ENCODE peak calls at places on chromosomes 5 and 9, in five cellular contexts. D is GM12891, X is HepG2, T is GM12878, W is H1. R is an unnamed sample.

GRCh38 chr9:69931340-69931739 is 110.7 kb downstream of the CFAP95 start:
- DNase-seq in D (no peak), T (no peak), W (no peak), X (peak; percentile 9), R (no peak)

GRCh38 chr9:82332018-82332773 is 343.6 kb downstream of the SPATA31D1 start:
- DNase-seq in X (no peak), W (no peak), T (no peak), D (no peak), R (no peak)

GRCh38 chr9:84694248-84694647 is 24.7 kb downstream of the NTRK2 start:
- DNase-seq in T (peak; percentile 59), X (no peak), W (no peak), D (no peak), R (no peak)

GRCh38 chr9:650362-650761 is 191.1 kb upstream of the DMRT1 start:
- DNase-seq in X (no peak), D (no peak), W (no peak), T (no peak), R (no peak)

GRCh38 chr5:102778478-102778877 is 23.4 kb downstream of the PAM start:
- DNase-seq in D (no peak), X (no peak), W (no peak), T (no peak), R (no peak)

GRCh38 chr5:126389179-126389578 is 34.0 kb upstream of the GRAMD2B start:
- DNase-seq in D (no peak), X (no peak), W (no peak), T (no peak), R (no peak)

GRCh38 chr5:68151812-68152211 is 63.7 kb upstream of the PIK3R1 start:
- DNase-seq in D (no peak), X (no peak), W (no peak), T (no peak), R (no peak)

GRCh38 chr5:42840842-42841574 is 29.3 kb upstream of the SELENOP start:
- DNase-seq in D (no peak), W (no peak), X (no peak), T (no peak), R (no peak)

GRCh38 chr5:160938532-160938931 is 86.5 kb upstream of the ATP10B start:
- DNase-seq in W (no peak), D (no peak), X (peak; percentile 24), T (no peak), R (no peak)

GRCh38 chr9:112050544-112051475 is 124.3 kb downstream of the SUSD1 start:
- DNase-seq in T (no peak), W (no peak), D (no peak), X (peak; percentile 91), R (no peak)

GRCh38 chr5:116923344-116923743 is 348.7 kb upstream of the SEMA6A start:
- DNase-seq in X (no peak), T (no peak), W (no peak), D (no peak), R (no peak)

GRCh38 chr9:16637938-16638337 is 232.5 kb downstream of the BNC2 start:
- DNase-seq in D (no peak), T (no peak), W (no peak), X (no peak), R (no peak)

GRCh38 chr9:125805057-125805456 is 57.9 kb downstream of the PBX3 start:
- DNase-seq in X (no peak), D (no peak), T (no peak), W (no peak), R (no peak)

GRCh38 chr5:10479226-10479721 is 37.6 kb downstream of the ROPN1L start:
- DNase-seq in W (no peak), D (no peak), X (no peak), T (no peak), R (no peak)

GRCh38 chr5:175657593-175658271 is at the start of gene HRH2:
- DNase-seq in X (no peak), D (no peak), T (no peak), W (peak; percentile 71), R (no peak)

GRCh38 chr9:134363450-134363849 is 37.2 kb downstream of the RXRA start:
- DNase-seq in X (no peak), T (no peak), W (no peak), D (no peak), R (no peak)

GRCh38 chr9:134736791-134737489 is 95.3 kb downstream of the COL5A1 start:
- DNase-seq in W (no peak), T (no peak), D (no peak), X (no peak), R (no peak)

GRCh38 chr5:159792180-159792579 is 124.1 kb upstream of the ADRA1B start:
- DNase-seq in D (no peak), W (no peak), X (no peak), T (no peak), R (no peak)

GRCh38 chr9:130311019-130311773 is 45.6 kb downstream of the HMCN2 start:
- DNase-seq in D (no peak), X (no peak), W (no peak), T (no peak), R (no peak)

GRCh38 chr5:28808967-28809810 is 1770.8 kb upstream of the CDH9 start:
- DNase-seq in X (no peak), D (no peak), T (no peak), W (no peak), R (no peak)
- TF ChIP-seq POLR2A in X (no peak), D (no peak), T (no peak), W (no peak), R (no peak)

DNA sequence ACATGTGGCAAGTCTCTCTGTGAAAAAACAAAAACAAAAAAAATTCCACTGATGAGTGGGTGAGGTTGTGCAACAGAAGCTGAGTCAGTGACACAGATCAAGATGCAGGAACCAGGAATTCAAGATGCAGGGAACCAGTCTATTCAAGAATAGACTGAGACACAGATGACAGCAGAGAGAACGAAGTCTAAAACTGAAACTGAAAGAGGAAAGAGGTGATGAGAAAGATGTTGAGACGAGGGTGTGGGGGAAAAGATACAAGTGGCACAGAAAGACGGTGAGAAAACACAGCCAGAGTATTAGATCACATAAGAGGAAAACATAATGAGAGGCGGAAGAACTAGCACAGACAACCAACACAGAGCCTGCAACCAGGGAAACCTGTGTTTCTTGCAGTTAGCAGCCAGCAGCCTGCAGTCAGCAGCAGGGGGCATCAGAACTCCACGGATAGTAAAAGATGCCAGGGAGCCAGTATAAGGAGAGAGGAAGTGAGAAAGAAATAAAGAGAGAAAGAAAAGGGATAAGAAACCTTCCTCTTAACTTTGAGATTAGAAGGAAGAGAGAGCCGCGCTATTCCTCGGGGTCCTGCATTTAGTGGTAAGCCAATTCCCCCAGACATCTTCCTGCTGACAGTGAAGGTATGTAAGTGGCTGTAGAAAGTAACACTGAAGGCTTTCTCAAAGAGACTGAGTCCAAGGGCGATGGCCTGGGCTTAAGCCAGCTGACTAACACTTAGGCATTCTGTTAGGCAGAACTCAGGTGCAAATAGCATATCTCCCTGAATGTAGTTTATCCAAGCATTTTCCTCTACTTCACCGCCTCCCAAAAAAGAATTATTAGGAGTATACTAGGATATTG is 79.0 kb downstream of the TLR4 start:
- DNase-seq in T (peak; percentile 31), D (no peak), X (peak; percentile 23), W (peak; percentile 77), R (no peak)
- TF ChIP-seq POLR2AphosphoS5 in T (no peak), D (no peak), X (no peak), W (no peak), R (no peak)

GRCh38 chr5:37619353-37619752 is 220.5 kb downstream of the GDNF start:
- DNase-seq in D (no peak), T (no peak), W (no peak), X (no peak), R (no peak)

DNA sequence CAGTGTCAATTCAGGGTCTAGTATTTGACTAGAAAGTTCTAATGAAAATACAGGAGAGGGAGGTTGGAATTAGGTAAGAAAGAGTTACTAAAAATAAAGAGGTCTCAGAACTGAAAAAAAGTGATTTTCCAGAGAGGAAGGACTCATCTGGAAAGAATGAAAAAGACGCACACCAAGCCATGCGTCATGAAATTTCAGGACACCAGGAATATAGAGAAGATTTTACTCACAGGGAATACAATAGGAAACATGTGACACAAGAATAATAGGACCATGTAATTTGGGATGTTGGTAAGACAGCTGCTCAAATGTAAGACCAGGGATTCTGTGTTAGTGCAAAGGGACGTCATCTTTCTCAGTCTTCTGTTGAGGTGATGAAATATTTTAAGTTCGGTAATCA is 224.7 kb downstream of the GDNF start:
- DNase-seq in X (no peak), W (no peak), D (no peak), T (no peak), R (no peak)
- TF ChIP-seq TAF1 in X (no peak), W (no peak), D (no peak), T (no peak), R (no peak)

GRCh38 chr9:21591221-21592062 is 109.3 kb upstream of the IFNE start:
- DNase-seq in X (peak; percentile 14), D (no peak), W (no peak), T (no peak), R (no peak)
- TF ChIP-seq POLR2A in X (no peak), D (no peak), W (no peak), T (no peak), R (no peak)

DNA sequence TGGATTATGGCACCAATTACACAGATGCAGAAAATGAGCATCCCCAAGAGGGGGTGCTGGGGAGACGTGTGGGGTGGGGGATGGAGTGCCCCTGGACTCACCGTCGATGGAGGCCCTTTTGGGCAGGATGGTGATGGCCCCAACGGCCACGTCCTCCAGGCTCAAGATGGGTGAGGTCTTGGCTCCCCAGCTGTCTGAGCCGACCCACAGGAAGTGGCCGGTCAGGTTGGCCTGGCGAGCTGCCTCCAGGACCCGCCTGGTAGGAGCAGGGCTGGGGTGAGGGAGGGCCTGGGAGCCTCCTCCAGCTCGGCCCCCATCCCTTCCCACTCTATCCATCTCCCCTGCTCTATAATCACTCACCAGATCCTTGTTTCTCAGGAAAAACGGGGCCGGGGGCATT is 4.6 kb downstream of the GRM6 start:
- DNase-seq in D (no peak), T (no peak), W (no peak), X (no peak), R (no peak)
- TF ChIP-seq POLR2AphosphoS5 in D (no peak), T (no peak), W (no peak), X (no peak), R (no peak)

GRCh38 chr5:174490717-174491116 is 233.7 kb upstream of the MSX2 start:
- DNase-seq in T (no peak), D (no peak), X (no peak), W (no peak), R (no peak)
- TF ChIP-seq TAF1 in T (no peak), D (no peak), X (no peak), W (no peak), R (no peak)

GRCh38 chr9:131530930-131531832 is at the start of gene UCK1:
- DNase-seq in T (peak; percentile 13), D (peak; percentile 100), W (peak; percentile 86), X (peak; percentile 42), R (peak; percentile 99)
- TF ChIP-seq POLR2A in T (peak; percentile 79), D (no peak), W (peak; percentile 72), X (peak; percentile 29), R (peak; percentile 50)

R was measured in GM12892.